ENCODE peak calls at places on chromosomes 2 and 18, in seven cellular contexts. K is kidney epithelial cell; Q is NCI-H1417; H is NCI-H69; E is psoas muscle; N is stimulated activated naive CD4-positive, alpha-beta T cell; J is NAMALWA. Y is an unnamed sample.

GRCh38 chr18:36025025-36025424 is 42.3 kb downstream of the RPRD1A start:
- DNase-seq in J (no peak), E (no peak), K (no peak), Q (no peak), H (no peak), N (no peak), Y (peak)

GRCh38 chr2:194819367-194819766 is 837.7 kb upstream of the SLC39A10 start:
- DNase-seq in H (peak), Q (no peak), J (peak), E (no peak), N (no peak), K (no peak), Y (no peak)

GRCh38 chr2:241878007-241878970 is 8.8 kb downstream of the RTP5 start:
- DNase-seq in E (peak), Q (peak), N (peak), K (no peak), J (peak), H (peak), Y (peak)

GRCh38 chr2:199463708-199464613 is 6.2 kb upstream of the SATB2 start:
- DNase-seq in N (no peak), E (no peak), K (no peak), Q (no peak), H (no peak), J (no peak), Y (no peak)

GRCh38 chr2:199466704-199467461 is 9.1 kb upstream of the SATB2 start:
- DNase-seq in K (no peak), N (no peak), E (no peak), Q (no peak), J (no peak), H (no peak), Y (no peak)

GRCh38 chr2:39913648-39914456 is 134.8 kb upstream of the THUMPD2 start:
- DNase-seq in H (peak), N (no peak), K (peak), Q (peak), J (peak), E (no peak), Y (peak)

GRCh38 chr2:74148457-74149248 is 941 bp upstream of the BOLA3 start:
- DNase-seq in Q (no peak), N (no peak), J (no peak), K (no peak), H (peak), E (no peak), Y (no peak)

GRCh38 chr2:25041307-25041927 is 459 bp upstream of the EFR3B start:
- DNase-seq in J (peak), E (peak), N (peak), K (peak), Q (peak), H (peak), Y (peak)

GRCh38 chr2:45177870-45178269 is 168.6 kb upstream of the SIX2 start:
- DNase-seq in J (no peak), Q (no peak), H (no peak), K (peak), E (no peak), N (no peak), Y (peak)

GRCh38 chr2:16349811-16350210 is 315.8 kb downstream of the CYRIA start:
- DNase-seq in Q (no peak), J (no peak), N (no peak), E (no peak), H (no peak), K (no peak), Y (no peak)

GRCh38 chr2:157592983-157593382 is 35.7 kb downstream of the ACVR1C start:
- DNase-seq in H (peak), Q (no peak), J (peak), N (no peak), K (no peak), E (no peak), Y (peak)

GRCh38 chr2:40431600-40431955 is 20.3 kb downstream of the SLC8A1 start:
- DNase-seq in J (no peak), E (no peak), N (no peak), Q (no peak), H (no peak), K (no peak), Y (peak)

GRCh38 chr2:174577967-174578589 is 19.5 kb downstream of the WIPF1 start:
- DNase-seq in K (no peak), E (no peak), N (peak), Q (no peak), J (peak), H (no peak), Y (peak)

GRCh38 chr2:23425886-23426283 is 40.9 kb downstream of the KLHL29 start:
- DNase-seq in N (no peak), H (no peak), J (no peak), K (no peak), E (no peak), Q (no peak), Y (no peak)

GRCh38 chr2:75055820-75056675 is 97.6 kb downstream of the POLE4 start:
- DNase-seq in Q (no peak), J (no peak), K (peak), H (no peak), N (no peak), E (no peak), Y (peak)

GRCh38 chr2:68548396-68548795 is 81.0 kb downstream of the APLF start:
- DNase-seq in N (no peak), H (no peak), K (no peak), Q (no peak), E (no peak), J (no peak), Y (peak)

GRCh38 chr2:237012577-237013237 is 73.0 kb upstream of the COPS8 start:
- DNase-seq in E (no peak), K (no peak), Q (no peak), H (no peak), J (no peak), N (no peak), Y (peak)

GRCh38 chr2:46521215-46521683 is 41.9 kb downstream of the TMEM247 start:
- DNase-seq in J (no peak), N (no peak), K (no peak), E (peak), H (no peak), Q (no peak), Y (peak)

GRCh38 chr2:221123396-221123795 is 448.7 kb downstream of the EPHA4 start:
- DNase-seq in E (no peak), Q (no peak), K (no peak), J (no peak), H (no peak), N (no peak), Y (no peak)

GRCh38 chr18:58868440-58868839 is 3.8 kb downstream of the ZNF532 start:
- DNase-seq in Q (no peak), K (no peak), J (no peak), E (no peak), N (no peak), H (no peak), Y (no peak)

GRCh38 chr18:9353596-9353995 is 19.0 kb downstream of the TWSG1 start:
- DNase-seq in N (no peak), J (no peak), Q (no peak), E (no peak), K (no peak), H (no peak), Y (no peak)

GRCh38 chr2:47803363-47803762 is 20.4 kb downstream of the MSH6 start:
- DNase-seq in N (no peak), H (no peak), E (no peak), K (no peak), Q (peak), J (no peak), Y (no peak)

GRCh38 chr18:48788378-48788777 is 162.4 kb downstream of the SMAD7 start:
- DNase-seq in N (no peak), H (no peak), J (no peak), E (no peak), K (no peak), Q (no peak), Y (no peak)

GRCh38 chr18:36211612-36212065 is 24.3 kb downstream of the MOCOS start:
- DNase-seq in N (no peak), K (no peak), Q (no peak), H (no peak), J (no peak), E (no peak), Y (peak)

GRCh38 chr2:27185331-27186026 is 26.4 kb upstream of the ATRAID start:
- DNase-seq in N (no peak), E (peak), K (no peak), H (no peak), Q (no peak), J (peak), Y (peak)

GRCh38 chr2:190180313-190181065 is 118.0 kb upstream of the MSTN start:
- DNase-seq in Q (no peak), J (peak), N (no peak), K (no peak), H (peak), E (peak), Y (no peak)

GRCh38 chr2:168033966-168034365 is 213.4 kb downstream of the STK39 start:
- DNase-seq in J (no peak), E (no peak), Q (no peak), N (no peak), K (no peak), H (peak), Y (no peak)

GRCh38 chr2:89833780-89834117 is 1142.3 kb downstream of the RPIA start:
- DNase-seq in K (no peak), N (no peak), H (no peak), E (no peak), J (peak), Q (no peak), Y (peak)

GRCh38 chr2:1742680-1743395 is 1.5 kb downstream of the PXDN start:
- DNase-seq in E (peak), J (no peak), H (no peak), N (peak), K (no peak), Q (no peak), Y (peak)

GRCh38 chr2:71358931-71359671 is 27.5 kb downstream of the ZNF638 start:
- DNase-seq in N (no peak), J (no peak), H (no peak), E (peak), K (peak), Q (no peak), Y (peak)

GRCh38 chr2:191864623-191865521 is 18.0 kb upstream of the CAVIN2 start:
- DNase-seq in E (no peak), H (peak), K (no peak), Q (no peak), J (no peak), N (no peak), Y (peak)

GRCh38 chr2:120559401-120559800 is 176.3 kb upstream of the GLI2 start:
- DNase-seq in E (no peak), N (no peak), J (no peak), K (peak), Q (no peak), H (no peak), Y (peak)

GRCh38 chr18:59263566-59264135 is 9.6 kb downstream of the RAX start:
- DNase-seq in Q (no peak), H (peak), N (no peak), J (no peak), E (no peak), K (no peak), Y (no peak)

GRCh38 chr2:240168546-240169361 is 28.3 kb upstream of the OTOS start:
- DNase-seq in Q (no peak), E (no peak), N (no peak), J (no peak), H (no peak), K (no peak), Y (no peak)